ENCODE peak calls at places on chromosomes 3 and 15, in seven cellular contexts. One of them, this sample, is unnamed.
A peak's percentile ranks its signal among the peaks of the same experiment; 100 is the strongest.

GRCh38 chr15:89500397-89501270 is 4.3 kb upstream of the RHCG start:
- DNase-seq in right atrium auricular region: no peak
- DNase-seq in neural progenitor cell: no peak
- DNase-seq in transverse colon: no peak
- DNase-seq in cardiac muscle cell: no peak
- DNase-seq in psoas muscle: no peak
- DNase-seq in Panc1: no peak
- DNase-seq in this sample: no peak

GRCh38 chr15:66803182-66803729 is 101.2 kb downstream of the SMAD6 start:
- DNase-seq in neural progenitor cell: peak; percentile 81
- DNase-seq in right atrium auricular region: peak; percentile 96
- DNase-seq in Panc1: peak; percentile 80
- DNase-seq in transverse colon: peak; percentile 89
- DNase-seq in cardiac muscle cell: peak; percentile 85
- DNase-seq in psoas muscle: peak; percentile 92
- DNase-seq in this sample: peak; percentile 100

GRCh38 chr3:127767126-127767525 is 55.2 kb downstream of the MGLL start:
- DNase-seq in cardiac muscle cell: no peak
- DNase-seq in transverse colon: no peak
- DNase-seq in psoas muscle: no peak
- DNase-seq in Panc1: no peak
- DNase-seq in right atrium auricular region: no peak
- DNase-seq in neural progenitor cell: no peak
- DNase-seq in this sample: no peak

GRCh38 chr15:68517285-68517711 is 61.5 kb upstream of the CORO2B start:
- DNase-seq in right atrium auricular region: no peak
- DNase-seq in psoas muscle: no peak
- DNase-seq in neural progenitor cell: peak; percentile 66
- DNase-seq in Panc1: no peak
- DNase-seq in cardiac muscle cell: peak; percentile 48
- DNase-seq in transverse colon: no peak
- DNase-seq in this sample: no peak

GRCh38 chr3:8500208-8500961 is 1.2 kb upstream of the LMCD1 start:
- DNase-seq in neural progenitor cell: peak; percentile 78
- DNase-seq in transverse colon: no peak
- DNase-seq in Panc1: no peak
- DNase-seq in cardiac muscle cell: peak; percentile 19
- DNase-seq in psoas muscle: no peak
- DNase-seq in right atrium auricular region: no peak
- DNase-seq in this sample: no peak

GRCh38 chr3:193297421-193297820 is 56.4 kb downstream of the PLAAT1 start:
- DNase-seq in transverse colon: no peak
- DNase-seq in psoas muscle: no peak
- DNase-seq in Panc1: peak; percentile 7
- DNase-seq in cardiac muscle cell: no peak
- DNase-seq in right atrium auricular region: no peak
- DNase-seq in neural progenitor cell: no peak
- DNase-seq in this sample: peak; percentile 71

GRCh38 chr3:138594150-138594934 is at the start of gene CEP70:
- DNase-seq in right atrium auricular region: peak; percentile 94
- DNase-seq in neural progenitor cell: peak; percentile 97
- DNase-seq in Panc1: peak; percentile 87
- DNase-seq in transverse colon: peak; percentile 96
- DNase-seq in cardiac muscle cell: peak; percentile 98
- DNase-seq in psoas muscle: peak; percentile 93
- DNase-seq in this sample: peak; percentile 88

GRCh38 chr15:61644550-61644949 is 415.4 kb upstream of the RORA start:
- DNase-seq in transverse colon: no peak
- DNase-seq in Panc1: no peak
- DNase-seq in psoas muscle: no peak
- DNase-seq in right atrium auricular region: no peak
- DNase-seq in cardiac muscle cell: no peak
- DNase-seq in neural progenitor cell: no peak
- DNase-seq in this sample: peak; percentile 24

GRCh38 chr3:8931342-8931741 is 31.9 kb downstream of the RAD18 start:
- DNase-seq in Panc1: no peak
- DNase-seq in cardiac muscle cell: no peak
- DNase-seq in right atrium auricular region: no peak
- DNase-seq in neural progenitor cell: no peak
- DNase-seq in psoas muscle: no peak
- DNase-seq in transverse colon: no peak
- DNase-seq in this sample: no peak

GRCh38 chr15:99476413-99477222 is 89.2 kb upstream of the MEF2A start:
- DNase-seq in psoas muscle: peak; percentile 82
- DNase-seq in cardiac muscle cell: no peak
- DNase-seq in neural progenitor cell: peak; percentile 31
- DNase-seq in transverse colon: peak; percentile 46
- DNase-seq in right atrium auricular region: peak; percentile 86
- DNase-seq in Panc1: peak; percentile 83
- DNase-seq in this sample: peak; percentile 99

GRCh38 chr3:180980612-180981011 is 8.9 kb downstream of the DNAJC19 start:
- DNase-seq in right atrium auricular region: no peak
- DNase-seq in transverse colon: no peak
- DNase-seq in Panc1: no peak
- DNase-seq in neural progenitor cell: no peak
- DNase-seq in cardiac muscle cell: peak; percentile 18
- DNase-seq in psoas muscle: no peak
- DNase-seq in this sample: no peak

GRCh38 chr15:48628832-48629231 is 16.7 kb downstream of the FBN1 start:
- DNase-seq in right atrium auricular region: no peak
- DNase-seq in transverse colon: no peak
- DNase-seq in cardiac muscle cell: no peak
- DNase-seq in Panc1: no peak
- DNase-seq in psoas muscle: no peak
- DNase-seq in neural progenitor cell: no peak
- DNase-seq in this sample: no peak

GRCh38 chr3:30299674-30300423 is 306.6 kb upstream of the TGFBR2 start:
- DNase-seq in Panc1: no peak
- DNase-seq in psoas muscle: no peak
- DNase-seq in neural progenitor cell: no peak
- DNase-seq in right atrium auricular region: no peak
- DNase-seq in cardiac muscle cell: no peak
- DNase-seq in transverse colon: no peak
- DNase-seq in this sample: no peak

GRCh38 chr3:23949784-23950183 is 4.7 kb downstream of the NR1D2 start:
- DNase-seq in right atrium auricular region: no peak
- DNase-seq in transverse colon: peak; percentile 56
- DNase-seq in psoas muscle: peak; percentile 52
- DNase-seq in cardiac muscle cell: peak; percentile 82
- DNase-seq in neural progenitor cell: no peak
- DNase-seq in Panc1: no peak
- DNase-seq in this sample: no peak

GRCh38 chr15:27043770-27044169 is 72.8 kb downstream of the GABRG3 start:
- DNase-seq in neural progenitor cell: no peak
- DNase-seq in right atrium auricular region: no peak
- DNase-seq in cardiac muscle cell: no peak
- DNase-seq in psoas muscle: no peak
- DNase-seq in transverse colon: no peak
- DNase-seq in Panc1: no peak
- DNase-seq in this sample: no peak

GRCh38 chr3:41987627-41988026 is 25.7 kb upstream of the ULK4 start:
- DNase-seq in neural progenitor cell: no peak
- DNase-seq in right atrium auricular region: no peak
- DNase-seq in cardiac muscle cell: no peak
- DNase-seq in transverse colon: no peak
- DNase-seq in Panc1: no peak
- DNase-seq in psoas muscle: no peak
- DNase-seq in this sample: no peak

GRCh38 chr15:40249477-40250303 is 10.8 kb downstream of the PAK6 start:
- DNase-seq in right atrium auricular region: no peak
- DNase-seq in psoas muscle: no peak
- DNase-seq in Panc1: no peak
- DNase-seq in cardiac muscle cell: no peak
- DNase-seq in neural progenitor cell: no peak
- DNase-seq in transverse colon: no peak
- DNase-seq in this sample: no peak

GRCh38 chr3:101179637-101180036 is 140.7 kb downstream of the IMPG2 start:
- DNase-seq in right atrium auricular region: no peak
- DNase-seq in psoas muscle: peak; percentile 41
- DNase-seq in neural progenitor cell: no peak
- DNase-seq in Panc1: no peak
- DNase-seq in cardiac muscle cell: no peak
- DNase-seq in transverse colon: no peak
- DNase-seq in this sample: peak; percentile 40

DNA sequence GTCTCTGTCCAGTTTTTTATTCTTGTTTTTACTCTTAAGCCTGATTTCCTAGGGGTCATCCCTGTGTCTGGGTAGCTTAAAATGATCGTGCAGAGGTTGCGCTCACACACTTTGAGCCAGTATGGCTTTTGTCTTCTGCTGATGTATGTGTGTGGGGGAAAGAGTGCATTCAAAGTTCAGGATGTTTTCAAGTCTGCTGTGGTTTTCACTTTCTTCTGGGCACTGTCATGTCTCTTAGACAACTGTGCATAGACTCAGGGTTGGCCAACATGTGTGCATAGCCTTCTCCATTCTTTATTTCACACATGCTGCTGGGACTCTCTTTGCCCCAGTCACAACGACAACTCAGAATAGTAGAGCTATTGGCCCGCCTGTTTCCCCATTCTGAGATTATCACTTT is 139.1 kb downstream of the WNT7A start:
- DNase-seq in neural progenitor cell: no peak
- DNase-seq in cardiac muscle cell: no peak
- DNase-seq in psoas muscle: no peak
- DNase-seq in right atrium auricular region: no peak
- DNase-seq in Panc1: no peak
- DNase-seq in transverse colon: no peak
- DNase-seq in this sample: no peak
- H3K9me3 ChIP-seq in neural progenitor cell: peaks cover 4% of the 10 kb centered on the region
- H3K9me3 ChIP-seq in cardiac muscle cell: no peaks in the 10 kb centered on the region
- H3K9me3 ChIP-seq in psoas muscle: peaks cover 5% of the 10 kb centered on the region
- H3K9me3 ChIP-seq in right atrium auricular region: no peaks in the 10 kb centered on the region
- H3K9me3 ChIP-seq in Panc1: no peaks in the 10 kb centered on the region
- H3K9me3 ChIP-seq in transverse colon: no peaks in the 10 kb centered on the region
- H3K9me3 ChIP-seq in this sample: no peaks in the 10 kb centered on the region

GRCh38 chr15:21262851-21263400 is 177.4 kb downstream of the POTEB3 start:
- DNase-seq in transverse colon: no peak
- DNase-seq in right atrium auricular region: no peak
- DNase-seq in cardiac muscle cell: no peak
- DNase-seq in psoas muscle: no peak
- DNase-seq in neural progenitor cell: no peak
- DNase-seq in Panc1: no peak
- DNase-seq in this sample: no peak
- H3K9me3 ChIP-seq in transverse colon: no peaks in the 10 kb centered on the region
- H3K9me3 ChIP-seq in right atrium auricular region: no peaks in the 10 kb centered on the region
- H3K9me3 ChIP-seq in cardiac muscle cell: peaks cover 6% of the 10 kb centered on the region
- H3K9me3 ChIP-seq in psoas muscle: no peaks in the 10 kb centered on the region
- H3K9me3 ChIP-seq in neural progenitor cell: peaks cover 92% of the 10 kb centered on the region
- H3K9me3 ChIP-seq in Panc1: no peaks in the 10 kb centered on the region
- H3K9me3 ChIP-seq in this sample: no peaks in the 10 kb centered on the region

DNA sequence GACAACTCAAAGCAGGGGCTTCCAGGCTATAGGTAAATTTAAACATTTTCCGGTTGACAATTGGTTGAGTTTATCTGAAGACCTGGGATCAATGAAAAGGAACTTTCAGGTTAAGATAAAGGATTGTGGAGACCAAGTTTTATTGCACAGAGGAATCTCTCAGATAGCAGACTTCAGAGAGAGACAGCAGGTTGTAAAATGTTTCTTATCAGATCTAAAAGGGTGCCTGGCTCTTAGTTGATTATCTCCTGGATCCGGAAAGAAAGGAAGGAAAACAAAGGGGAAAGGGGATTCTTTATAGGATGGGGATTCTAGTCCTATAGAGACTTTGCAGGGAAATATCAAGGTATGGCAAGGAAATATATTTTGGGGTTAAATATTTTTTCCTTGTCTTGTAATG is 951.3 kb upstream of the SEMA6D start:
- DNase-seq in psoas muscle: no peak
- DNase-seq in Panc1: no peak
- DNase-seq in right atrium auricular region: no peak
- DNase-seq in transverse colon: no peak
- DNase-seq in neural progenitor cell: no peak
- DNase-seq in cardiac muscle cell: no peak
- DNase-seq in this sample: no peak
- H3K9me3 ChIP-seq in psoas muscle: peaks cover 3% of the 10 kb centered on the region
- H3K9me3 ChIP-seq in Panc1: peaks cover 4% of the 10 kb centered on the region
- H3K9me3 ChIP-seq in right atrium auricular region: peaks cover 5% of the 10 kb centered on the region
- H3K9me3 ChIP-seq in transverse colon: peaks cover 13% of the 10 kb centered on the region
- H3K9me3 ChIP-seq in neural progenitor cell: no peaks in the 10 kb centered on the region
- H3K9me3 ChIP-seq in cardiac muscle cell: no peaks in the 10 kb centered on the region
- H3K9me3 ChIP-seq in this sample: no peaks in the 10 kb centered on the region

DNA sequence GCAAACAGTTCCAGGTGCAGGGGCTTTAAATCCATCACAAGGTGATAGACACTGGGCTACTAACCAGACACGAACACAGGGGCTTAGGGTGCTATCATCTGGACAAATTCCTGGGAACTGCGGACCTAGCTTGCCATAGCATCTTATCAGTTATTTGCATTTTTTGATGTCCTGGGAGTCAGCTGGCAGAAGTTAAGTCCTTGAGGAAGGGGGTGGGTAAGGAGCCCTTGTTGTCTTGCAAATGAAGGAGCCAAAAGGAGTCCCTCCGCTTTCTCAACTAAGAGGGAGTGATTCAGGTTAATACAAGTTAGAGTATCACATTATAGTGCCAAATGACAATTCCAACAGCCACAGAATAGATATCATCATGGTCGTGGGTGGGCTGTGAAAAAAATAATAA is 108.9 kb downstream of the NPAP1 start:
- DNase-seq in cardiac muscle cell: no peak
- DNase-seq in right atrium auricular region: no peak
- DNase-seq in Panc1: no peak
- DNase-seq in psoas muscle: no peak
- DNase-seq in transverse colon: no peak
- DNase-seq in neural progenitor cell: no peak
- DNase-seq in this sample: no peak
- H3K9me3 ChIP-seq in cardiac muscle cell: no peaks in the 10 kb centered on the region
- H3K9me3 ChIP-seq in right atrium auricular region: no peaks in the 10 kb centered on the region
- H3K9me3 ChIP-seq in Panc1: peaks cover 4% of the 10 kb centered on the region
- H3K9me3 ChIP-seq in psoas muscle: peaks cover 4% of the 10 kb centered on the region
- H3K9me3 ChIP-seq in transverse colon: no peaks in the 10 kb centered on the region
- H3K9me3 ChIP-seq in neural progenitor cell: peaks cover 10% of the 10 kb centered on the region
- H3K9me3 ChIP-seq in this sample: no peaks in the 10 kb centered on the region